ENCODE peak calls at places on chromosome 10, in six cellular contexts. H is caudate nucleus, Y is astrocyte of the spinal cord, U is psoas muscle, I is Calu3, N is uterus. V is an unnamed sample.

GRCh38 chr10:31838709-31839108 is 89.9 kb downstream of the ARHGAP12 start:
- DNase-seq in N (no peak), I (no peak), H (no peak), Y (no peak), U (no peak), V (no peak)

GRCh38 chr10:51892965-51893658 is 193.7 kb upstream of the CSTF2T start:
- DNase-seq in U (no peak), I (peak), Y (no peak), H (no peak), N (no peak), V (no peak)

GRCh38 chr10:63415635-63416244 is 50.0 kb downstream of the JMJD1C start:
- DNase-seq in N (no peak), U (no peak), I (no peak), Y (no peak), H (no peak), V (no peak)

GRCh38 chr10:32049113-32049512 is 7.1 kb downstream of the KIF5B start:
- DNase-seq in N (no peak), U (no peak), Y (peak), H (no peak), I (no peak), V (no peak)

GRCh38 chr10:52488606-52489485 is 174.8 kb downstream of the DKK1 start:
- DNase-seq in Y (peak), I (peak), U (no peak), N (no peak), H (no peak), V (no peak)

GRCh38 chr10:133257489-133258065 is 19.1 kb downstream of the ADAM8 start:
- DNase-seq in H (no peak), N (peak), Y (peak), I (peak), U (peak), V (no peak)

GRCh38 chr10:89382757-89383156 is 4.9 kb downstream of the IFIT1B start:
- DNase-seq in I (no peak), Y (no peak), U (no peak), H (no peak), N (no peak), V (no peak)

GRCh38 chr10:119323085-119323670 is 115.8 kb downstream of the GRK5 start:
- DNase-seq in U (no peak), Y (no peak), I (no peak), N (no peak), H (no peak), V (no peak)

GRCh38 chr10:79184141-79184625 is 115.4 kb downstream of the ZMIZ1 start:
- DNase-seq in I (peak), N (no peak), Y (peak), U (no peak), H (no peak), V (no peak)

GRCh38 chr10:8315619-8316021 is 261.1 kb downstream of the GATA3 start:
- DNase-seq in H (no peak), U (no peak), Y (no peak), I (no peak), N (no peak), V (no peak)

GRCh38 chr10:29102233-29102632 is 186.6 kb upstream of the LYZL1 start:
- DNase-seq in N (no peak), U (no peak), I (peak), Y (no peak), H (peak), V (no peak)

GRCh38 chr10:89427629-89428028 is 13.3 kb downstream of the IFIT5 start:
- DNase-seq in U (no peak), N (no peak), Y (peak), H (no peak), I (no peak), V (no peak)

GRCh38 chr10:86658261-86658741 is 4.0 kb downstream of the OPN4 start:
- DNase-seq in U (peak), N (peak), Y (no peak), I (no peak), H (no peak), V (no peak)

GRCh38 chr10:116947838-116948529 is 57.0 kb downstream of the SHTN1 start:
- DNase-seq in N (no peak), Y (peak), I (peak), U (no peak), H (no peak), V (no peak)

GRCh38 chr10:108545921-108546320 is 1377.4 kb downstream of the XPNPEP1 start:
- DNase-seq in Y (no peak), I (no peak), N (no peak), H (no peak), U (no peak), V (no peak)

GRCh38 chr10:33265621-33266020 is 68.8 kb downstream of the NRP1 start:
- DNase-seq in Y (no peak), H (no peak), I (no peak), U (no peak), N (no peak), V (no peak)

GRCh38 chr10:53601260-53601875 is 828.8 kb upstream of the MBL2 start:
- DNase-seq in Y (peak), U (no peak), N (no peak), I (no peak), H (no peak), V (no peak)

GRCh38 chr10:15211464-15211979 is 43.0 kb upstream of the NMT2 start:
- DNase-seq in N (no peak), U (no peak), Y (peak), H (no peak), I (no peak), V (no peak)

GRCh38 chr10:61896854-61897661 is 4.4 kb upstream of the ARID5B start:
- DNase-seq in Y (peak), U (peak), I (peak), N (peak), H (no peak), V (no peak)

GRCh38 chr10:119807960-119808697 is 64.5 kb downstream of the MCMBP start:
- DNase-seq in U (no peak), H (no peak), Y (peak), I (no peak), N (no peak), V (no peak)

GRCh38 chr10:16811292-16811691 is 5.9 kb downstream of the RSU1 start:
- DNase-seq in N (no peak), U (no peak), H (no peak), Y (no peak), I (no peak), V (no peak)

GRCh38 chr10:7945469-7946187 is 108.9 kb upstream of the GATA3 start:
- DNase-seq in I (no peak), U (no peak), Y (no peak), H (no peak), N (no peak), V (no peak)

GRCh38 chr10:43322321-43322720 is 49.1 kb upstream of the FXYD4 start:
- DNase-seq in U (no peak), I (peak), H (no peak), N (no peak), Y (no peak), V (no peak)

GRCh38 chr10:115001506-115002381 is 63.7 kb downstream of the TRUB1 start:
- DNase-seq in I (no peak), N (peak), Y (peak), U (peak), H (no peak), V (no peak)

GRCh38 chr10:64080071-64080470 is 558.9 kb downstream of the REEP3 start:
- DNase-seq in Y (no peak), H (no peak), U (no peak), I (no peak), N (no peak), V (no peak)